ENCODE peak calls at places on chromosome 2, in five cellular contexts. Q, L, C, Z and U are unnamed samples.

GRCh38 chr2:42223822-42224268 is 54.7 kb downstream of the EML4 start:
- DNase-seq in Q (no peak), L (no peak), C (no peak), Z (peak), U (no peak)

GRCh38 chr2:172128484-172128883 is 25.8 kb upstream of the DLX2 start:
- DNase-seq in Q (no peak), L (no peak), C (no peak), Z (no peak), U (peak)

GRCh38 chr2:69163556-69163955 is 150.6 kb downstream of the ANTXR1 start:
- DNase-seq in Q (no peak), L (no peak), C (no peak), Z (no peak), U (no peak)

GRCh38 chr2:53715568-53715967 is 52.0 kb upstream of the CHAC2 start:
- DNase-seq in Q (no peak), L (peak), C (no peak), Z (peak), U (peak)

GRCh38 chr2:205364261-205364660 is 318.0 kb upstream of the NRP2 start:
- DNase-seq in Q (no peak), L (no peak), C (no peak), Z (no peak), U (no peak)

GRCh38 chr2:33350632-33351031 is 125.8 kb upstream of the RASGRP3 start:
- DNase-seq in Q (no peak), L (no peak), C (no peak), Z (no peak), U (no peak)

GRCh38 chr2:38622210-38622609 is 19.5 kb upstream of the HNRNPLL start:
- DNase-seq in Q (no peak), L (no peak), C (no peak), Z (no peak), U (no peak)

GRCh38 chr2:98929920-98930319 is 6.1 kb downstream of the CRACDL start:
- DNase-seq in Q (no peak), L (no peak), C (no peak), Z (no peak), U (no peak)

GRCh38 chr2:201546576-201546975 is 95.0 kb downstream of the STRADB start:
- DNase-seq in Q (no peak), L (no peak), C (no peak), Z (peak), U (no peak)

GRCh38 chr2:55047677-55048299 is 2.5 kb downstream of the RTN4 start:
- DNase-seq in Q (peak), L (peak), C (peak), Z (peak), U (peak)

GRCh38 chr2:240455227-240455718 is 19.8 kb downstream of the GPC1 start:
- DNase-seq in Q (no peak), L (no peak), C (no peak), Z (no peak), U (no peak)

GRCh38 chr2:19355931-19356544 is 2.4 kb downstream of the OSR1 start:
- DNase-seq in Q (no peak), L (no peak), C (no peak), Z (no peak), U (no peak)

GRCh38 chr2:241660593-241661213 is 23.2 kb downstream of the ATG4B start:
- DNase-seq in Q (no peak), L (no peak), C (no peak), Z (no peak), U (no peak)

GRCh38 chr2:153311432-153311831 is 167.1 kb downstream of the RPRM start:
- DNase-seq in Q (no peak), L (no peak), C (no peak), Z (no peak), U (no peak)

GRCh38 chr2:45921921-45922320 is 270.4 kb downstream of the PRKCE start:
- DNase-seq in Q (no peak), L (no peak), C (no peak), Z (no peak), U (no peak)

GRCh38 chr2:202196727-202197126 is 41.7 kb downstream of the SUMO1 start:
- DNase-seq in Q (no peak), L (no peak), C (no peak), Z (no peak), U (no peak)

GRCh38 chr2:187312734-187313282 is 135.2 kb downstream of the CALCRL start:
- DNase-seq in Q (no peak), L (no peak), C (no peak), Z (no peak), U (no peak)

GRCh38 chr2:1617425-1618021 is 126.8 kb downstream of the PXDN start:
- DNase-seq in Q (no peak), L (no peak), C (no peak), Z (no peak), U (no peak)

GRCh38 chr2:102839668-102840388 is 78.0 kb downstream of the TMEM182 start:
- DNase-seq in Q (peak), L (peak), C (no peak), Z (peak), U (peak)

GRCh38 chr2:112683550-112684414 is 37.0 kb upstream of the NT5DC4 start:
- DNase-seq in Q (no peak), L (no peak), C (no peak), Z (no peak), U (no peak)

GRCh38 chr2:177568893-177569292 is 176.3 kb downstream of the AGPS start:
- DNase-seq in Q (no peak), L (no peak), C (no peak), Z (peak), U (no peak)

GRCh38 chr2:134275058-134275862 is 21.4 kb downstream of the MGAT5 start:
- DNase-seq in Q (no peak), L (no peak), C (no peak), Z (no peak), U (no peak)

GRCh38 chr2:105577762-105578161 is 166.9 kb upstream of the NCK2 start:
- DNase-seq in Q (no peak), L (no peak), C (no peak), Z (no peak), U (no peak)

GRCh38 chr2:26470601-26471260 is 7.2 kb downstream of the OTOF start:
- DNase-seq in Q (no peak), L (no peak), C (no peak), Z (no peak), U (no peak)

GRCh38 chr2:219198974-219199373 is 7.6 kb upstream of the ZFAND2B start:
- DNase-seq in Q (no peak), L (no peak), C (no peak), Z (no peak), U (no peak)

GRCh38 chr2:105143467-105144127 is 97.9 kb upstream of the GPR45 start:
- DNase-seq in Q (no peak), L (no peak), C (peak), Z (no peak), U (peak)

GRCh38 chr2:101790856-101791255 is 93.3 kb downstream of the MAP4K4 start:
- DNase-seq in Q (no peak), L (no peak), C (no peak), Z (peak), U (no peak)

GRCh38 chr2:215535726-215536125 is 99.9 kb upstream of the FN1 start:
- DNase-seq in Q (no peak), L (no peak), C (no peak), Z (peak), U (no peak)

GRCh38 chr2:67854103-67854502 is 208.7 kb downstream of the C1D start:
- DNase-seq in Q (no peak), L (no peak), C (no peak), Z (peak), U (no peak)

GRCh38 chr2:71813801-71814470 is 333.7 kb downstream of the CYP26B1 start:
- DNase-seq in Q (no peak), L (no peak), C (no peak), Z (peak), U (no peak)

GRCh38 chr2:10448646-10449480 is 736 bp upstream of the ODC1 start:
- DNase-seq in Q (peak), L (peak), C (peak), Z (peak), U (no peak)

GRCh38 chr2:41414486-41415230 is 633.2 kb upstream of the PKDCC start:
- DNase-seq in Q (peak), L (peak), C (no peak), Z (peak), U (peak)

GRCh38 chr2:240303896-240304745 is 131.3 kb upstream of the GPC1 start:
- DNase-seq in Q (no peak), L (no peak), C (no peak), Z (no peak), U (no peak)

GRCh38 chr2:19762142-19762541 is 139.6 kb downstream of the TTC32 start:
- DNase-seq in Q (no peak), L (no peak), C (no peak), Z (peak), U (no peak)

GRCh38 chr2:58571181-58571852 is 330.2 kb upstream of the FANCL start:
- DNase-seq in Q (peak), L (peak), C (peak), Z (peak), U (peak)

GRCh38 chr2:55718165-55719008 is 24.7 kb upstream of the PNPT1 start:
- DNase-seq in Q (no peak), L (peak), C (no peak), Z (peak), U (peak)

GRCh38 chr2:23905155-23905554 is 21.8 kb downstream of the ATAD2B start:
- DNase-seq in Q (no peak), L (peak), C (no peak), Z (peak), U (no peak)

GRCh38 chr2:219570194-219570923 is 980 bp downstream of the OBSL1 start:
- DNase-seq in Q (peak), L (peak), C (no peak), Z (peak), U (no peak)

GRCh38 chr2:40405440-40405839 is 46.5 kb downstream of the SLC8A1 start:
- DNase-seq in Q (no peak), L (peak), C (no peak), Z (peak), U (no peak)

GRCh38 chr2:238026953-238027505 is 33.8 kb upstream of the SCLY start:
- DNase-seq in Q (no peak), L (no peak), C (no peak), Z (peak), U (no peak)